ENCODE peak calls at places on chromosomes 2 and 18, in nine cellular contexts. E is IMR-90, G is GM20000, Z is H9, T is GM12864, A is A549, Q is progenitor cell of endocrine pancreas, D is endodermal cell, O is cardiac fibroblast. F is an unnamed sample.

GRCh38 chr2:203340791-203341487 is 12.7 kb downstream of the ABI2 start:
- DNase-seq in O (peak; percentile 92), A (peak; percentile 43), Q (no peak), Z (peak; percentile 54), G (no peak), E (peak; percentile 69), T (no peak), D (no peak), F (peak; percentile 91)

GRCh38 chr18:36406805-36407204 is 109.3 kb downstream of the FHOD3 start:
- DNase-seq in G (no peak), T (no peak), O (no peak), Z (no peak), E (no peak), D (no peak), Q (no peak), A (no peak), F (no peak)

GRCh38 chr2:218022851-218023530 is 20.2 kb upstream of the TNS1 start:
- DNase-seq in Z (peak; percentile 18), G (no peak), A (no peak), T (no peak), D (peak; percentile 34), O (no peak), Q (no peak), E (no peak), F (no peak)

GRCh38 chr18:68972176-68972575 is 174.3 kb downstream of the CCDC102B start:
- DNase-seq in T (no peak), O (peak; percentile 17), G (no peak), Q (no peak), A (no peak), D (no peak), Z (no peak), E (no peak), F (no peak)

GRCh38 chr2:10993001-10993481 is 81.3 kb downstream of the KCNF1 start:
- DNase-seq in Z (no peak), T (no peak), G (no peak), O (no peak), Q (no peak), E (peak; percentile 28), D (no peak), A (no peak), F (no peak)

GRCh38 chr2:181368036-181368435 is 89.2 kb upstream of the ITGA4 start:
- DNase-seq in A (no peak), Q (no peak), G (no peak), Z (no peak), D (no peak), E (no peak), T (no peak), O (no peak), F (no peak)

GRCh38 chr2:234051374-234052070 is 1.0 kb downstream of the SPP2 start:
- DNase-seq in O (no peak), G (no peak), A (no peak), Z (no peak), T (no peak), D (no peak), Q (no peak), E (peak; percentile 31), F (no peak)

GRCh38 chr18:14941256-14941655 is 193.3 kb downstream of the ANKRD30B start:
- DNase-seq in Z (no peak), G (no peak), Q (no peak), A (no peak), D (no peak), O (no peak), T (no peak), E (no peak), F (no peak)

GRCh38 chr18:3447035-3447894 is 2.7 kb upstream of the TGIF1 start:
- DNase-seq in E (peak; percentile 62), Z (peak; percentile 50), D (no peak), T (no peak), A (no peak), G (peak; percentile 18), O (peak; percentile 89), Q (peak; percentile 37), F (peak; percentile 84)

GRCh38 chr2:23859983-23860382 is 66.9 kb downstream of the ATAD2B start:
- DNase-seq in T (no peak), O (peak; percentile 10), E (peak; percentile 49), Q (no peak), G (no peak), A (no peak), Z (no peak), D (no peak), F (peak; percentile 6)

GRCh38 chr18:12377556-12378553 is 828 bp upstream of the AFG3L2 start:
- DNase-seq in Z (no peak), G (no peak), Q (no peak), O (no peak), A (peak; percentile 83), D (peak; percentile 60), E (no peak), T (no peak), F (no peak)
- TF ChIP-seq CTCF in Z (peak; percentile 38), G (no peak), Q (peak; percentile 46), O (no peak), A (no peak), D (peak; percentile 60), E (peak; percentile 33), T (peak; percentile 14), F (peak; percentile 10)

GRCh38 chr2:138814123-138814883 is 34.1 kb upstream of the NXPH2 start:
- DNase-seq in T (no peak), Z (peak; percentile 36), O (peak; percentile 2), Q (no peak), D (peak; percentile 61), G (no peak), A (no peak), E (no peak), F (no peak)
- TF ChIP-seq CTCF in T (peak; percentile 35), Z (peak; percentile 69), O (no peak), Q (no peak), D (peak; percentile 82), G (no peak), A (no peak), E (no peak), F (peak; percentile 14)

GRCh38 chr18:59040770-59041148 is 98.9 kb upstream of the SEC11C start:
- DNase-seq in T (no peak), G (no peak), E (no peak), Q (no peak), D (peak; percentile 46), Z (no peak), O (no peak), A (no peak), F (no peak)
- TF ChIP-seq CTCF in T (no peak), G (no peak), E (no peak), Q (no peak), D (no peak), Z (no peak), O (no peak), A (no peak), F (no peak)

GRCh38 chr2:166184789-166185188 is 57.0 kb upstream of the SCN1A start:
- DNase-seq in A (no peak), T (no peak), G (no peak), O (no peak), E (peak; percentile 52), Z (no peak), Q (no peak), D (no peak), F (no peak)

GRCh38 chr2:166173263-166173662 is 45.4 kb upstream of the SCN1A start:
- DNase-seq in D (no peak), T (no peak), E (no peak), Z (no peak), G (no peak), O (no peak), Q (no peak), A (no peak), F (no peak)

GRCh38 chr2:166181813-166182154 is 54.0 kb upstream of the SCN1A start:
- DNase-seq in Q (no peak), T (no peak), A (no peak), O (no peak), G (no peak), E (no peak), Z (no peak), D (no peak), F (no peak)

GRCh38 chr2:166180951-166181812 is 53.4 kb upstream of the SCN1A start:
- DNase-seq in Z (peak; percentile 72), D (peak; percentile 88), T (peak; percentile 4), G (peak; percentile 32), O (peak; percentile 62), Q (peak; percentile 16), A (peak; percentile 10), E (peak; percentile 56), F (peak; percentile 64)

DNA sequence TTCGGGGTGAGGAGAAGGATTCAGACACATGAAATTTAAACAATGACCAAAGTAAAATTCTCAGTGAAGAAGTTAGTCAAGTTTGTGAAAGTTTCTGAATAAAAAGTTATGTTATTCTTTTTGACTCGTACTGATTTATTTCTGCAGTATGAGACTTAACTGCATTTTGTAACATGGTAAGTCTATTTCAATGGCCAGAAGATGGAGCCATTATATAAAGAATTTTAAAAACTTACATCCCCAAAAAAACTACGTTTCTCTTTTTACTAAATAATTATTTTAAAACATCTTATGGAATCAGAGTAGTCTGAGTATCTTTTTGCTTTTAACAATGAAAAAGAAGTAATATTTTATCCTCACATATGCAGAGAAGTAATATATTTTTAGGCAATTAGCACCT is 51.4 kb upstream of the SCN1A start:
- DNase-seq in E (peak; percentile 35), Q (no peak), Z (no peak), D (no peak), T (no peak), A (no peak), G (no peak), O (peak; percentile 52), F (peak; percentile 53)
- TF ChIP-seq CTCF in E (peak; percentile 54), Q (peak; percentile 30), Z (peak; percentile 25), D (peak; percentile 44), T (no peak), A (peak; percentile 41), G (no peak), O (peak; percentile 17), F (peak; percentile 36)